ENCODE peak calls at places on chromosomes 6 and 20, in seven cellular contexts. One of them, this sample, is unnamed.

GRCh38 chr6:39361657-39362486 is 39.4 kb upstream of the KCNK16 start:
- DNase-seq in AG04450: peak
- DNase-seq in GM20000: peak
- DNase-seq in CD8-positive, alpha-beta T cell: peak
- DNase-seq in progenitor cell of endocrine pancreas: peak
- DNase-seq in neural crest cell: peak
- DNase-seq in mucosa of descending colon: peak
- DNase-seq in this sample: peak

GRCh38 chr6:131778134-131778533 is 29.7 kb upstream of the ENPP1 start:
- DNase-seq in GM20000: no peak
- DNase-seq in neural crest cell: no peak
- DNase-seq in progenitor cell of endocrine pancreas: no peak
- DNase-seq in mucosa of descending colon: no peak
- DNase-seq in CD8-positive, alpha-beta T cell: no peak
- DNase-seq in AG04450: no peak
- DNase-seq in this sample: no peak

GRCh38 chr6:155185544-155185943 is 78.3 kb upstream of the CLDN20 start:
- DNase-seq in GM20000: no peak
- DNase-seq in mucosa of descending colon: peak
- DNase-seq in CD8-positive, alpha-beta T cell: no peak
- DNase-seq in AG04450: no peak
- DNase-seq in progenitor cell of endocrine pancreas: no peak
- DNase-seq in neural crest cell: no peak
- DNase-seq in this sample: no peak

GRCh38 chr6:98833101-98834059 is 994 bp upstream of the POU3F2 start:
- DNase-seq in mucosa of descending colon: no peak
- DNase-seq in AG04450: no peak
- DNase-seq in progenitor cell of endocrine pancreas: no peak
- DNase-seq in GM20000: no peak
- DNase-seq in neural crest cell: no peak
- DNase-seq in CD8-positive, alpha-beta T cell: no peak
- DNase-seq in this sample: no peak

GRCh38 chr6:152603911-152604310 is 33.3 kb downstream of the SYNE1 start:
- DNase-seq in progenitor cell of endocrine pancreas: no peak
- DNase-seq in neural crest cell: no peak
- DNase-seq in AG04450: no peak
- DNase-seq in GM20000: no peak
- DNase-seq in CD8-positive, alpha-beta T cell: no peak
- DNase-seq in mucosa of descending colon: no peak
- DNase-seq in this sample: no peak

GRCh38 chr6:14117158-14118090 is at the start of gene CD83:
- DNase-seq in AG04450: no peak
- DNase-seq in GM20000: peak
- DNase-seq in neural crest cell: peak
- DNase-seq in CD8-positive, alpha-beta T cell: peak
- DNase-seq in mucosa of descending colon: peak
- DNase-seq in progenitor cell of endocrine pancreas: peak
- DNase-seq in this sample: peak

GRCh38 chr6:159461266-159461665 is 231.8 kb downstream of the SOD2 start:
- DNase-seq in AG04450: no peak
- DNase-seq in mucosa of descending colon: no peak
- DNase-seq in CD8-positive, alpha-beta T cell: no peak
- DNase-seq in neural crest cell: no peak
- DNase-seq in progenitor cell of endocrine pancreas: no peak
- DNase-seq in GM20000: no peak
- DNase-seq in this sample: no peak

GRCh38 chr6:113654396-113654795 is 202.7 kb upstream of the MARCKS start:
- DNase-seq in neural crest cell: no peak
- DNase-seq in GM20000: no peak
- DNase-seq in AG04450: no peak
- DNase-seq in CD8-positive, alpha-beta T cell: no peak
- DNase-seq in mucosa of descending colon: no peak
- DNase-seq in progenitor cell of endocrine pancreas: no peak
- DNase-seq in this sample: no peak

GRCh38 chr20:51389543-51389924 is 153.0 kb downstream of the NFATC2 start:
- DNase-seq in progenitor cell of endocrine pancreas: no peak
- DNase-seq in mucosa of descending colon: no peak
- DNase-seq in CD8-positive, alpha-beta T cell: no peak
- DNase-seq in neural crest cell: no peak
- DNase-seq in GM20000: no peak
- DNase-seq in AG04450: no peak
- DNase-seq in this sample: no peak

GRCh38 chr20:12056836-12057235 is 139.1 kb downstream of the BTBD3 start:
- DNase-seq in neural crest cell: no peak
- DNase-seq in CD8-positive, alpha-beta T cell: no peak
- DNase-seq in progenitor cell of endocrine pancreas: no peak
- DNase-seq in GM20000: no peak
- DNase-seq in mucosa of descending colon: no peak
- DNase-seq in AG04450: no peak
- DNase-seq in this sample: no peak

GRCh38 chr20:37387519-37388269 is 41.8 kb downstream of the SRC start:
- DNase-seq in CD8-positive, alpha-beta T cell: no peak
- DNase-seq in GM20000: no peak
- DNase-seq in AG04450: no peak
- DNase-seq in mucosa of descending colon: no peak
- DNase-seq in progenitor cell of endocrine pancreas: no peak
- DNase-seq in neural crest cell: no peak
- DNase-seq in this sample: no peak

GRCh38 chr6:3305216-3305565 is 46.4 kb downstream of the PSMG4 start:
- DNase-seq in mucosa of descending colon: no peak
- DNase-seq in GM20000: no peak
- DNase-seq in AG04450: no peak
- DNase-seq in CD8-positive, alpha-beta T cell: no peak
- DNase-seq in neural crest cell: no peak
- DNase-seq in progenitor cell of endocrine pancreas: no peak
- DNase-seq in this sample: no peak

GRCh38 chr6:136226674-136227377 is 23.3 kb downstream of the MTFR2 start:
- DNase-seq in neural crest cell: no peak
- DNase-seq in AG04450: no peak
- DNase-seq in mucosa of descending colon: peak
- DNase-seq in CD8-positive, alpha-beta T cell: no peak
- DNase-seq in GM20000: no peak
- DNase-seq in progenitor cell of endocrine pancreas: no peak
- DNase-seq in this sample: no peak

GRCh38 chr6:21438986-21439352 is 154.6 kb upstream of the SOX4 start:
- DNase-seq in mucosa of descending colon: no peak
- DNase-seq in progenitor cell of endocrine pancreas: no peak
- DNase-seq in AG04450: no peak
- DNase-seq in neural crest cell: no peak
- DNase-seq in GM20000: peak
- DNase-seq in CD8-positive, alpha-beta T cell: no peak
- DNase-seq in this sample: no peak

GRCh38 chr6:28944412-28945006 is 20.7 kb upstream of the TRIM27 start:
- DNase-seq in GM20000: peak
- DNase-seq in mucosa of descending colon: peak
- DNase-seq in CD8-positive, alpha-beta T cell: peak
- DNase-seq in AG04450: peak
- DNase-seq in neural crest cell: peak
- DNase-seq in progenitor cell of endocrine pancreas: peak
- DNase-seq in this sample: no peak

GRCh38 chr6:119152187-119152586 is 73.7 kb upstream of the FAM184A start:
- DNase-seq in AG04450: no peak
- DNase-seq in GM20000: no peak
- DNase-seq in CD8-positive, alpha-beta T cell: no peak
- DNase-seq in mucosa of descending colon: no peak
- DNase-seq in progenitor cell of endocrine pancreas: no peak
- DNase-seq in neural crest cell: no peak
- DNase-seq in this sample: no peak

GRCh38 chr6:108948252-108948651 is 100.0 kb downstream of the ARMC2 start:
- DNase-seq in CD8-positive, alpha-beta T cell: no peak
- DNase-seq in progenitor cell of endocrine pancreas: no peak
- DNase-seq in GM20000: no peak
- DNase-seq in AG04450: no peak
- DNase-seq in neural crest cell: no peak
- DNase-seq in mucosa of descending colon: peak
- DNase-seq in this sample: no peak

GRCh38 chr6:11615214-11615602 is 77.7 kb downstream of the TMEM170B start:
- DNase-seq in GM20000: no peak
- DNase-seq in CD8-positive, alpha-beta T cell: no peak
- DNase-seq in progenitor cell of endocrine pancreas: no peak
- DNase-seq in AG04450: no peak
- DNase-seq in neural crest cell: no peak
- DNase-seq in mucosa of descending colon: no peak
- DNase-seq in this sample: no peak

GRCh38 chr6:11616200-11616611 is 78.7 kb downstream of the TMEM170B start:
- DNase-seq in CD8-positive, alpha-beta T cell: no peak
- DNase-seq in progenitor cell of endocrine pancreas: no peak
- DNase-seq in GM20000: no peak
- DNase-seq in neural crest cell: no peak
- DNase-seq in AG04450: peak
- DNase-seq in mucosa of descending colon: no peak
- DNase-seq in this sample: no peak

GRCh38 chr6:11621119-11621518 is 83.6 kb downstream of the TMEM170B start:
- DNase-seq in AG04450: no peak
- DNase-seq in mucosa of descending colon: no peak
- DNase-seq in GM20000: no peak
- DNase-seq in neural crest cell: no peak
- DNase-seq in CD8-positive, alpha-beta T cell: no peak
- DNase-seq in progenitor cell of endocrine pancreas: no peak
- DNase-seq in this sample: no peak

GRCh38 chr6:11622156-11622555 is 84.6 kb downstream of the TMEM170B start:
- DNase-seq in GM20000: no peak
- DNase-seq in CD8-positive, alpha-beta T cell: no peak
- DNase-seq in neural crest cell: no peak
- DNase-seq in AG04450: no peak
- DNase-seq in progenitor cell of endocrine pancreas: no peak
- DNase-seq in mucosa of descending colon: no peak
- DNase-seq in this sample: no peak

DNA sequence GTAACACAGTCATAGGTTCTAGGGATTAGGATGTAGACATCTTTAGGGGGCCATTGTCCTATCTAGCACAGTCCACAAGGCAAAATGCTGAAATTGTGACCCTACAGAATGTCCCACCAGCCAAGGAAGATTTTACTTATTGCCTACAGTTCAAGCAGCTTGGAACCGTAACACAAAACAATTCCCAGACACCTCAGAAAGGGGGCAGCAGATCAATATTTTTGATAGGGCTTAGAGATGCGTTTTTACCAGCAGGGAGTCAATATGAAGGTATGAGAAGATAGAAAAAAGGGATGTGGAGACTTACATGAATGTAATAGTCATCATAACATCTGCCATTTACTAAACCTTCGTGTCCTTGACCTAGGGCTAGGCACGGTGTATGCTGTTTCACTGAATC is 81.0 kb downstream of the TMEM170B start:
- DNase-seq in progenitor cell of endocrine pancreas: no peak
- DNase-seq in CD8-positive, alpha-beta T cell: no peak
- DNase-seq in neural crest cell: no peak
- DNase-seq in AG04450: no peak
- DNase-seq in mucosa of descending colon: no peak
- DNase-seq in GM20000: peak
- DNase-seq in this sample: no peak
- TF ChIP-seq CTCF in progenitor cell of endocrine pancreas: peak
- TF ChIP-seq CTCF in CD8-positive, alpha-beta T cell: no peak
- TF ChIP-seq CTCF in neural crest cell: peak
- TF ChIP-seq CTCF in AG04450: peak
- TF ChIP-seq CTCF in mucosa of descending colon: no peak
- TF ChIP-seq CTCF in GM20000: peak
- TF ChIP-seq CTCF in this sample: no peak

GRCh38 chr20:24781061-24781980 is 167.7 kb upstream of the CST7 start:
- DNase-seq in CD8-positive, alpha-beta T cell: no peak
- DNase-seq in progenitor cell of endocrine pancreas: no peak
- DNase-seq in neural crest cell: no peak
- DNase-seq in AG04450: no peak
- DNase-seq in mucosa of descending colon: peak
- DNase-seq in GM20000: no peak
- DNase-seq in this sample: no peak
- TF ChIP-seq CTCF in CD8-positive, alpha-beta T cell: no peak
- TF ChIP-seq CTCF in progenitor cell of endocrine pancreas: peak
- TF ChIP-seq CTCF in neural crest cell: peak
- TF ChIP-seq CTCF in AG04450: peak
- TF ChIP-seq CTCF in mucosa of descending colon: no peak
- TF ChIP-seq CTCF in GM20000: peak
- TF ChIP-seq CTCF in this sample: peak

DNA sequence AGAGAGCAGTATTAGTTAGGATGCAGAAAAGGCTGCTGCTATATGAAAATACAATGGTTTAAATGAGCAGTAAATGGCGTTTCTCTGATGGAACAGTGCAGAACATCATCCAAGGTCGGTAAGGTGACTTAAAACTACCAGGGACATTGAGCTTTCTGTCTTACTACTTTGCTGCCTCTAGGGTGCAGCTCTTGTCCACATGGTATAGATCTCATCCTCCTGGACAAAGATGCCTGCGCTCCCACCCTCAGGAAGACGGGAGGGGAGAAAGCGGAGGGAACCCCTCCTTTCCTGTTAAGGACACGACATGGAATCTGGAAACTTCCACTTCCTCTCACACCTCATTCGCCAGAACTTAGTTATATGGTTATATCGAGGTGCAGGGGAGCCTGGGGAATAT is 224.4 kb upstream of the TSHZ2 start:
- DNase-seq in neural crest cell: no peak
- DNase-seq in AG04450: no peak
- DNase-seq in CD8-positive, alpha-beta T cell: no peak
- DNase-seq in GM20000: no peak
- DNase-seq in mucosa of descending colon: no peak
- DNase-seq in progenitor cell of endocrine pancreas: no peak
- DNase-seq in this sample: no peak
- TF ChIP-seq CTCF in neural crest cell: peak
- TF ChIP-seq CTCF in AG04450: no peak
- TF ChIP-seq CTCF in CD8-positive, alpha-beta T cell: no peak
- TF ChIP-seq CTCF in GM20000: no peak
- TF ChIP-seq CTCF in mucosa of descending colon: no peak
- TF ChIP-seq CTCF in progenitor cell of endocrine pancreas: peak
- TF ChIP-seq CTCF in this sample: peak

DNA sequence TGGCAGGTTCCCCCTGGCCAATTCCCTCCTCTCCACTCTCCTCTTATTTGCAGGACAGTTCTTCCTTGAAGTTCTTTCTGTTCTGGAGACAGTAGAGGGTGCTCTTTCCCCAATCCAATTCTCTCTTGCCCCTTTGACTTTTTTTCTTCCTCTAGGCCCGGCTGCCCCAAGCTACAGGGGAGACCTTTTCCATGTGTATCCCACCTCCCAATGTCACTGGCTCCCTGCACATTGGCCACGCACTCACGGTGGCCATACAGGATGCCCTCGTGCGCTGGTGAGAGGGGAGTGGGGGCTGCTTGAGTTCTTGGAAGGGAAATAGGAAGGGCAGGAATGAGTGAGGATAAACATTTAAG is 1.5 kb downstream of the VARS2 start:
- DNase-seq in neural crest cell: peak
- DNase-seq in GM20000: peak
- DNase-seq in CD8-positive, alpha-beta T cell: no peak
- DNase-seq in mucosa of descending colon: peak
- DNase-seq in AG04450: peak
- DNase-seq in progenitor cell of endocrine pancreas: no peak
- DNase-seq in this sample: peak
- TF ChIP-seq CTCF in neural crest cell: peak
- TF ChIP-seq CTCF in GM20000: peak
- TF ChIP-seq CTCF in CD8-positive, alpha-beta T cell: peak
- TF ChIP-seq CTCF in mucosa of descending colon: peak
- TF ChIP-seq CTCF in AG04450: peak
- TF ChIP-seq CTCF in progenitor cell of endocrine pancreas: peak
- TF ChIP-seq CTCF in this sample: peak

GRCh38 chr6:5260661-5261544 is at the start of the genes FARS2 and LYRM4:
- DNase-seq in neural crest cell: peak
- DNase-seq in AG04450: peak
- DNase-seq in mucosa of descending colon: peak
- DNase-seq in CD8-positive, alpha-beta T cell: peak
- DNase-seq in GM20000: peak
- DNase-seq in progenitor cell of endocrine pancreas: peak
- DNase-seq in this sample: peak
- TF ChIP-seq CTCF in neural crest cell: peak
- TF ChIP-seq CTCF in AG04450: peak
- TF ChIP-seq CTCF in mucosa of descending colon: no peak
- TF ChIP-seq CTCF in CD8-positive, alpha-beta T cell: no peak
- TF ChIP-seq CTCF in GM20000: no peak
- TF ChIP-seq CTCF in progenitor cell of endocrine pancreas: peak
- TF ChIP-seq CTCF in this sample: no peak

This sample was measured in D721Med.